ENCODE peak calls at places on chromosomes 6 and 20, in nine cellular contexts. L is CD8-positive, alpha-beta memory T cell; C is cardiac muscle cell; I is nephron progenitor cell; M is GM23248; O is WTC11; A is activated CD8-positive, alpha-beta memory T cell treated with anti-CD3 and anti-CD28 coated beads for 24 hours; F is sigmoid colon; Q is NCI-H524. U is an unnamed sample.

GRCh38 chr20:59705651-59706101 is 101.3 kb downstream of the PHACTR3 start:
- DNase-seq in L (no peak), C (no peak), I (no peak), M (no peak), O (no peak), A (no peak), F (no peak), Q (no peak), U (no peak)

GRCh38 chr6:29943053-29943966 is 978 bp downstream of the HLA-A start:
- DNase-seq in L (no peak), C (no peak), I (no peak), M (peak; percentile 37), O (no peak), A (peak; percentile 78), F (peak; percentile 77), Q (no peak), U (peak; percentile 84)

GRCh38 chr6:88665131-88665530 is 298.3 kb downstream of the RNGTT start:
- DNase-seq in L (no peak), C (no peak), I (no peak), M (no peak), O (no peak), A (no peak), F (no peak), Q (no peak), U (no peak)

GRCh38 chr6:108651781-108652227 is 91.1 kb downstream of the FOXO3 start:
- DNase-seq in L (no peak), C (no peak), I (no peak), M (peak; percentile 89), O (no peak), A (no peak), F (peak; percentile 85), Q (no peak), U (no peak)

GRCh38 chr20:17504326-17504897 is 26.8 kb downstream of the BFSP1 start:
- DNase-seq in L (no peak), C (no peak), I (peak; percentile 10), M (no peak), O (no peak), A (peak; percentile 72), F (peak; percentile 63), Q (no peak), U (peak; percentile 83)

GRCh38 chr20:63096681-63097335 is 90.0 kb upstream of the BHLHE23 start:
- DNase-seq in L (no peak), C (no peak), I (peak; percentile 0), M (no peak), O (peak; percentile 8), A (no peak), F (peak; percentile 37), Q (no peak), U (peak; percentile 58)

GRCh38 chr6:16841241-16841640 is 80.0 kb upstream of the ATXN1 start:
- DNase-seq in L (no peak), C (no peak), I (no peak), M (peak; percentile 7), O (no peak), A (no peak), F (no peak), Q (no peak), U (no peak)

GRCh38 chr20:10648651-10649050 is 25.1 kb downstream of the JAG1 start:
- DNase-seq in L (no peak), C (no peak), I (no peak), M (peak; percentile 66), O (no peak), A (no peak), F (no peak), Q (no peak), U (no peak)

GRCh38 chr6:34580707-34581560 is 24.8 kb upstream of the SPDEF start:
- DNase-seq in L (no peak), C (no peak), I (no peak), M (no peak), O (no peak), A (no peak), F (no peak), Q (no peak), U (no peak)

GRCh38 chr20:15831201-15831600 is 742.0 kb downstream of the KIF16B start:
- DNase-seq in L (no peak), C (no peak), I (no peak), M (no peak), O (no peak), A (no peak), F (no peak), Q (no peak), U (no peak)

GRCh38 chr20:14889503-14890125 is 552.2 kb upstream of the FLRT3 start:
- DNase-seq in L (no peak), C (no peak), I (no peak), M (no peak), O (no peak), A (no peak), F (no peak), Q (no peak), U (no peak)

GRCh38 chr6:3929281-3929798 is 80.2 kb downstream of the FAM50B start:
- DNase-seq in L (no peak), C (no peak), I (no peak), M (peak; percentile 86), O (no peak), A (no peak), F (peak; percentile 75), Q (no peak), U (no peak)

GRCh38 chr6:169292340-169293124 is 38.9 kb upstream of the THBS2 start:
- DNase-seq in L (no peak), C (no peak), I (no peak), M (peak; percentile 94), O (no peak), A (no peak), F (peak; percentile 84), Q (no peak), U (no peak)

U was measured in spleen.